ENCODE peak calls at places on chromosome 13, in eight cellular contexts. G is OCI-LY7, L is GM10248, B is BJ, D is anterior cingulate cortex, X is EL, T is brain microvascular endothelial cell, W is NCI-H345. K is an unnamed sample.

GRCh38 chr13:106083620-106084350 is 451.7 kb downstream of the EFNB2 start:
- DNase-seq in G (no peak), L (peak; percentile 35), B (no peak), D (no peak), X (peak; percentile 63), T (peak; percentile 60), W (peak; percentile 27), K (no peak)

GRCh38 chr13:34416833-34417425 is 525.1 kb upstream of the NBEA start:
- DNase-seq in G (no peak), L (no peak), B (no peak), D (no peak), X (peak; percentile 27), T (no peak), W (peak; percentile 1), K (no peak)

GRCh38 chr13:42807866-42808265 is 26.5 kb downstream of the FAM216B start:
- DNase-seq in G (no peak), L (no peak), B (no peak), D (no peak), X (peak; percentile 60), T (peak; percentile 58), W (no peak), K (no peak)

GRCh38 chr13:87003265-87003664 is 667.9 kb upstream of the SLITRK5 start:
- DNase-seq in G (no peak), L (no peak), B (no peak), D (no peak), X (no peak), T (no peak), W (no peak), K (no peak)

GRCh38 chr13:30477346-30478235 is 11.9 kb upstream of the HMGB1 start:
- DNase-seq in G (peak; percentile 62), L (peak; percentile 69), B (no peak), D (no peak), X (no peak), T (no peak), W (no peak), K (no peak)

GRCh38 chr13:28527629-28528028 is 32.7 kb upstream of the FLT1 start:
- DNase-seq in G (peak; percentile 55), L (no peak), B (no peak), D (no peak), X (no peak), T (no peak), W (no peak), K (no peak)

GRCh38 chr13:64071352-64071751 is 2655.7 kb upstream of the PCDH20 start:
- DNase-seq in G (no peak), L (no peak), B (no peak), D (no peak), X (no peak), T (no peak), W (no peak), K (no peak)

GRCh38 chr13:109803822-109804221 is 17.4 kb upstream of the IRS2 start:
- DNase-seq in G (no peak), L (no peak), B (no peak), D (no peak), X (no peak), T (no peak), W (no peak), K (no peak)

GRCh38 chr13:20168396-20168795 is 7.5 kb upstream of the GJA3 start:
- DNase-seq in G (no peak), L (no peak), B (no peak), D (no peak), X (no peak), T (no peak), W (no peak), K (no peak)

GRCh38 chr13:113635048-113635420 is 23.0 kb downstream of the ATP4B start:
- DNase-seq in G (no peak), L (no peak), B (no peak), D (no peak), X (no peak), T (no peak), W (no peak), K (no peak)

GRCh38 chr13:24459234-24459633 is 53.3 kb downstream of the PARP4 start:
- DNase-seq in G (no peak), L (peak; percentile 62), B (peak; percentile 22), D (no peak), X (peak; percentile 39), T (peak; percentile 48), W (no peak), K (peak; percentile 2)

GRCh38 chr13:83780201-83780600 is 102.1 kb downstream of the SLITRK1 start:
- DNase-seq in G (peak; percentile 4), L (no peak), B (no peak), D (no peak), X (peak; percentile 3), T (peak; percentile 47), W (no peak), K (no peak)

GRCh38 chr13:26996965-26997752 is 174.5 kb downstream of the USP12 start:
- DNase-seq in G (peak; percentile 75), L (peak; percentile 39), B (no peak), D (no peak), X (no peak), T (no peak), W (no peak), K (peak; percentile 77)

GRCh38 chr13:49681837-49682236 is 9.4 kb downstream of the EBPL start:
- DNase-seq in G (no peak), L (no peak), B (no peak), D (no peak), X (peak; percentile 18), T (peak; percentile 9), W (no peak), K (no peak)

GRCh38 chr13:107743523-107743922 is 471.8 kb downstream of the LIG4 start:
- DNase-seq in G (no peak), L (no peak), B (no peak), D (no peak), X (no peak), T (no peak), W (peak; percentile 42), K (no peak)

GRCh38 chr13:23621316-23621645 is 51.1 kb downstream of the TNFRSF19 start:
- DNase-seq in G (no peak), L (no peak), B (peak; percentile 57), D (no peak), X (peak; percentile 91), T (peak; percentile 94), W (no peak), K (no peak)

GRCh38 chr13:72504026-72504925 is 223.2 kb downstream of the MZT1 start:
- DNase-seq in G (no peak), L (no peak), B (no peak), D (no peak), X (peak; percentile 29), T (peak; percentile 64), W (no peak), K (no peak)

GRCh38 chr13:110232146-110232545 is 74.8 kb downstream of the COL4A1 start:
- DNase-seq in G (no peak), L (no peak), B (no peak), D (no peak), X (no peak), T (no peak), W (no peak), K (no peak)

GRCh38 chr13:105979586-105979985 is 555.9 kb downstream of the EFNB2 start:
- DNase-seq in G (no peak), L (no peak), B (no peak), D (no peak), X (no peak), T (peak; percentile 30), W (peak; percentile 40), K (no peak)

GRCh38 chr13:112747256-112747655 is 57.4 kb downstream of the ATP11A start:
- DNase-seq in G (no peak), L (no peak), B (no peak), D (no peak), X (no peak), T (no peak), W (no peak), K (no peak)

GRCh38 chr13:51341804-51342203 is 2.3 kb downstream of the SERPINE3 start:
- DNase-seq in G (no peak), L (no peak), B (no peak), D (no peak), X (no peak), T (no peak), W (no peak), K (no peak)

GRCh38 chr13:23289917-23290357 is 109.2 kb downstream of the SGCG start:
- DNase-seq in G (no peak), L (no peak), B (no peak), D (no peak), X (peak; percentile 65), T (peak; percentile 92), W (peak; percentile 22), K (no peak)

GRCh38 chr13:71374471-71375041 is 492.4 kb downstream of the DACH1 start:
- DNase-seq in G (no peak), L (no peak), B (no peak), D (no peak), X (no peak), T (no peak), W (no peak), K (no peak)

GRCh38 chr13:41897126-41897525 is 63.8 kb downstream of the VWA8 start:
- DNase-seq in G (no peak), L (no peak), B (no peak), D (no peak), X (peak; percentile 37), T (peak; percentile 18), W (no peak), K (no peak)